ENCODE peak calls at places on chromosome 17, in seven cellular contexts. T, D, K, O, M, Y and C are unnamed samples.

GRCh38 chr17:77280304-77280910 is 139.6 kb downstream of the SEC14L1 start:
- DNase-seq in Y (no peak), M (peak; percentile 19), K (no peak), T (no peak), D (no peak), O (no peak), C (no peak)

GRCh38 chr17:81253358-81254131 is 14.4 kb downstream of the NDUFAF8 start:
- DNase-seq in K (no peak), T (peak; percentile 54), O (no peak), Y (peak; percentile 72), D (peak; percentile 46), M (no peak), C (peak; percentile 77)

GRCh38 chr17:38728290-38728831 is 1.8 kb upstream of the CISD3 start:
- DNase-seq in M (no peak), T (peak; percentile 80), Y (no peak), K (no peak), D (peak; percentile 59), O (no peak), C (no peak)

GRCh38 chr17:59607817-59608403 is 11.8 kb upstream of the CLTC start:
- DNase-seq in D (no peak), K (no peak), M (no peak), O (no peak), Y (no peak), T (peak; percentile 15), C (no peak)

GRCh38 chr17:16158721-16159120 is 56.6 kb downstream of the NCOR1 start:
- DNase-seq in T (no peak), D (no peak), K (no peak), O (no peak), Y (peak; percentile 9), M (no peak), C (no peak)

GRCh38 chr17:16215002-16215272 is 397 bp downstream of the NCOR1 start:
- DNase-seq in M (no peak), O (no peak), T (peak; percentile 11), D (no peak), K (peak; percentile 67), Y (peak; percentile 57), C (peak; percentile 42)

GRCh38 chr17:81512984-81513668 is 527 bp upstream of the ACTG1 start:
- DNase-seq in D (peak; percentile 46), T (peak; percentile 48), Y (peak; percentile 49), M (no peak), O (no peak), K (peak; percentile 60), C (peak; percentile 71)

GRCh38 chr17:10126554-10127493 is 71.6 kb downstream of the GAS7 start:
- DNase-seq in K (no peak), Y (peak; percentile 52), D (no peak), M (no peak), O (no peak), T (no peak), C (no peak)

GRCh38 chr17:68961204-68961893 is 6.2 kb upstream of the ABCA8 start:
- DNase-seq in M (no peak), D (no peak), Y (no peak), K (no peak), T (no peak), O (no peak), C (no peak)